ENCODE peak calls at places on chromosomes 1 and 21, in five cellular contexts. Z, P, Y, O and B are unnamed samples.

GRCh38 chr1:161200421-161200991 is 1.7 kb upstream of the ADAMTS4 start:
- DNase-seq in Z (no peak), P (no peak), Y (no peak), O (no peak), B (no peak)

GRCh38 chr1:181174860-181175259 is 86.4 kb downstream of the IER5 start:
- DNase-seq in Z (no peak), P (no peak), Y (no peak), O (no peak), B (no peak)

GRCh38 chr1:89873250-89873649 is 52.4 kb downstream of the LRRC8D start:
- DNase-seq in Z (no peak), P (no peak), Y (no peak), O (no peak), B (no peak)

GRCh38 chr1:35079003-35079930 is at the start of gene ZMYM1:
- DNase-seq in Z (peak; percentile 57), P (peak; percentile 84), Y (peak; percentile 76), O (peak; percentile 48), B (peak; percentile 84)

GRCh38 chr1:41501581-41501980 is 17.1 kb upstream of the EDN2 start:
- DNase-seq in Z (no peak), P (no peak), Y (peak; percentile 5), O (no peak), B (no peak)

GRCh38 chr1:41649445-41650175 is 165.1 kb upstream of the EDN2 start:
- DNase-seq in Z (no peak), P (no peak), Y (no peak), O (no peak), B (no peak)

GRCh38 chr1:31798086-31798432 is 17.8 kb downstream of the SPOCD1 start:
- DNase-seq in Z (no peak), P (no peak), Y (no peak), O (no peak), B (no peak)

GRCh38 chr1:161864577-161864976 is 98.5 kb downstream of the ATF6 start:
- DNase-seq in Z (no peak), P (peak; percentile 72), Y (peak; percentile 0), O (no peak), B (no peak)

GRCh38 chr1:2135866-2136265 is 58.7 kb downstream of the FAAP20 start:
- DNase-seq in Z (no peak), P (no peak), Y (no peak), O (no peak), B (no peak)

GRCh38 chr1:171329251-171329650 is 15.3 kb downstream of the FMO4 start:
- DNase-seq in Z (no peak), P (no peak), Y (no peak), O (no peak), B (no peak)

GRCh38 chr1:10992864-10993263 is 19.6 kb upstream of the TARDBP start:
- DNase-seq in Z (no peak), P (no peak), Y (no peak), O (no peak), B (no peak)

GRCh38 chr1:178572604-178573003 is 59.7 kb downstream of the TEX35 start:
- DNase-seq in Z (no peak), P (no peak), Y (no peak), O (no peak), B (no peak)

GRCh38 chr21:39048574-39048973 is 134.7 kb downstream of the PSMG1 start:
- DNase-seq in Z (no peak), P (peak; percentile 58), Y (no peak), O (no peak), B (no peak)

GRCh38 chr1:53369761-53370160 is 41.9 kb upstream of the LRP8 start:
- DNase-seq in Z (no peak), P (no peak), Y (no peak), O (no peak), B (no peak)

GRCh38 chr1:38138498-38139233 is 92.1 kb upstream of the POU3F1 start:
- DNase-seq in Z (no peak), P (peak; percentile 97), Y (no peak), O (peak; percentile 98), B (no peak)

GRCh38 chr1:111660204-111661150 is 40.9 kb downstream of the RAP1A start:
- DNase-seq in Z (no peak), P (peak; percentile 66), Y (no peak), O (no peak), B (peak; percentile 13)

GRCh38 chr1:112988367-112988766 is 32.4 kb upstream of the SLC16A1 start:
- DNase-seq in Z (no peak), P (no peak), Y (no peak), O (no peak), B (no peak)

GRCh38 chr21:32843561-32843960 is 72.0 kb upstream of the PAXBP1 start:
- DNase-seq in Z (no peak), P (no peak), Y (no peak), O (no peak), B (no peak)

GRCh38 chr1:154840557-154841176 is 29.4 kb downstream of the KCNN3 start:
- DNase-seq in Z (no peak), P (no peak), Y (no peak), O (no peak), B (no peak)

GRCh38 chr1:78054559-78054958 is 8.8 kb downstream of the GIPC2 start:
- DNase-seq in Z (no peak), P (no peak), Y (no peak), O (no peak), B (no peak)

GRCh38 chr1:39842030-39842678 is 41.1 kb downstream of the TRIT1 start:
- DNase-seq in Z (no peak), P (no peak), Y (no peak), O (no peak), B (no peak)

GRCh38 chr1:97262842-97263241 is 541.3 kb downstream of the PTBP2 start:
- DNase-seq in Z (no peak), P (no peak), Y (no peak), O (no peak), B (no peak)

GRCh38 chr1:20443703-20444587 is 42.1 kb downstream of the CAMK2N1 start:
- DNase-seq in Z (no peak), P (no peak), Y (no peak), O (no peak), B (no peak)

GRCh38 chr1:76705560-76705959 is 161.7 kb upstream of the ST6GALNAC5 start:
- DNase-seq in Z (no peak), P (no peak), Y (no peak), O (no peak), B (no peak)

GRCh38 chr1:91545506-91546300 is 45.1 kb downstream of the CDC7 start:
- DNase-seq in Z (no peak), P (no peak), Y (no peak), O (no peak), B (no peak)

GRCh38 chr1:225855503-225856285 is 26.5 kb downstream of the TMEM63A start:
- DNase-seq in Z (no peak), P (no peak), Y (no peak), O (no peak), B (no peak)

GRCh38 chr1:192550922-192551534 is 24.5 kb upstream of the RGS1 start:
- DNase-seq in Z (no peak), P (peak; percentile 84), Y (no peak), O (peak; percentile 76), B (no peak)

GRCh38 chr1:196557797-196558196 is 50.4 kb downstream of the KCNT2 start:
- DNase-seq in Z (no peak), P (peak; percentile 35), Y (no peak), O (no peak), B (no peak)